ENCODE peak calls at places on chromosomes 12 and 14, in six cellular contexts. F is PC-3, N is cardiac muscle cell, E is IMR-90, P is left ventricle myocardium inferior, D is thoracic aorta. T is an unnamed sample.

GRCh38 chr14:72643317-72643801 is 250.5 kb downstream of the DPF3 start:
- DNase-seq in N (no peak), F (peak), P (peak), E (peak), D (peak), T (peak)

GRCh38 chr12:104272938-104273337 is 30.6 kb upstream of the EID3 start:
- DNase-seq in D (no peak), E (no peak), F (no peak), N (no peak), P (no peak), T (no peak)

GRCh38 chr12:32864731-32865130 is 31.8 kb downstream of the PKP2 start:
- DNase-seq in D (no peak), P (no peak), E (no peak), N (no peak), F (peak), T (no peak)

GRCh38 chr14:99559286-99559990 is 44.6 kb downstream of the CCDC85C start:
- DNase-seq in E (no peak), N (no peak), F (no peak), P (no peak), D (no peak), T (no peak)

GRCh38 chr14:63475761-63476160 is 67.4 kb downstream of the PPP2R5E start:
- DNase-seq in F (no peak), N (no peak), D (no peak), E (no peak), P (no peak), T (no peak)

GRCh38 chr14:106185837-106186233 is 659.5 kb downstream of the TMEM121 start:
- DNase-seq in P (no peak), D (no peak), E (no peak), N (no peak), F (no peak), T (no peak)

GRCh38 chr12:12891646-12892355 is 439 bp downstream of the GPRC5A start:
- DNase-seq in P (no peak), N (no peak), E (no peak), D (no peak), F (no peak), T (no peak)

GRCh38 chr12:123453165-123453564 is 4.8 kb upstream of the SNRNP35 start:
- DNase-seq in E (no peak), N (no peak), D (no peak), F (no peak), P (no peak), T (no peak)

GRCh38 chr12:26953447-26953846 is 15.2 kb downstream of the FGFR1OP2 start:
- DNase-seq in E (peak), P (no peak), D (no peak), N (peak), F (no peak), T (no peak)

GRCh38 chr12:116146386-116146785 is 131.1 kb downstream of the MED13L start:
- DNase-seq in N (no peak), D (no peak), E (no peak), P (no peak), F (no peak), T (no peak)

GRCh38 chr12:116142936-116143882 is 134.3 kb downstream of the MED13L start:
- DNase-seq in N (no peak), D (no peak), E (peak), P (no peak), F (peak), T (no peak)

GRCh38 chr12:116143883-116144266 is 133.6 kb downstream of the MED13L start:
- DNase-seq in D (no peak), F (no peak), N (peak), P (no peak), E (peak), T (no peak)

GRCh38 chr12:116145451-116145850 is 132.0 kb downstream of the MED13L start:
- DNase-seq in E (no peak), F (no peak), P (no peak), D (no peak), N (no peak), T (no peak)

DNA sequence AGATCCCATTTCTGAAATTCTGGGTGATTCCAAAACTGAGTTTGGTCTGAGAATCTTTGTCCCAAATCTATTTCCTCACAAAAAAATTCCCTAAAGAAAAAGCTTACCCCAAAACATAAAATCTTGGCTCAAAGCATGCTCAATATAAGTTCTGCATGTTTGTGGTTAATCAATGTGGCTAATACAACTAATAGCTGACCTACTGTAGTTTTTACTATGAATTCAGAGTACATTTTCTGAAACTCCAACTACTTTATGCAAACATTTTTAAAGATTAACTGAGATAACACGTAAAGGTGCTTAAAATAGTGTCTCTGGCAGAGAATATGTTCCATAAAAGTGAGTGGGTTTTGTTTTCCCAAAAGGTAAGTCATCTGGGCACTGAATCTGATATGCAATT is 133.1 kb downstream of the MED13L start:
- DNase-seq in P (no peak), N (no peak), E (no peak), F (no peak), D (no peak), T (no peak)
- TF ChIP-seq CTCF in P (no peak), N (no peak), E (no peak), F (no peak), D (no peak), T (no peak)

GRCh38 chr14:65231286-65231980 is 129.1 kb upstream of the MAX start:
- DNase-seq in P (no peak), F (no peak), D (no peak), E (no peak), N (no peak), T (no peak)
- H3K27ac ChIP-seq in P (peak), F (no peak), D (no peak), E (no peak), N (no peak), T (peak)

GRCh38 chr12:4322789-4323188 is 1.8 kb downstream of the TIGAR start:
- DNase-seq in E (no peak), D (no peak), P (no peak), N (no peak), F (no peak), T (no peak)
- H3K4me3 ChIP-seq in E (no peak), D (no peak), P (no peak), N (no peak), F (no peak), T (no peak)

DNA sequence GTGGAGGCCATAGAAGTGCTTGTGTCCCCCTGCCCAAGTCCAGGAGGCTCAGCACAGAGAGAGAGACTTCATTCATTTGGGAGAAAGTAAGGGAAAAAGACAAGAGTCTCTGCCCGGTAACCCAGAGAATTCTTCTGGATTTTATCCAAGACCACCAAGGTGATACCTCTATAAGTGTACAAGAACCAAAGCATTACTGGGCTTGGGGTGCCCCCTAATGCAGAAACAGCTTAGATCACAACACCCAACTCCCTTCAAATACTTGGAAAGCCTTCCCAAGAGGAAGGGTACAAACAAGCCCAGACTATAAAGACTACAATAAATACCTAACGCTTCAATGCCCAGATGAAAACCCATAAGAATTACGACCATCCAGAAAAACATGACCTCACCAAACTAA is 119.7 kb upstream of the PDE3A start:
- DNase-seq in D (no peak), E (no peak), N (no peak), P (no peak), F (no peak), T (no peak)
- TF ChIP-seq CTCF in D (no peak), E (no peak), N (no peak), P (no peak), F (no peak), T (no peak)

DNA sequence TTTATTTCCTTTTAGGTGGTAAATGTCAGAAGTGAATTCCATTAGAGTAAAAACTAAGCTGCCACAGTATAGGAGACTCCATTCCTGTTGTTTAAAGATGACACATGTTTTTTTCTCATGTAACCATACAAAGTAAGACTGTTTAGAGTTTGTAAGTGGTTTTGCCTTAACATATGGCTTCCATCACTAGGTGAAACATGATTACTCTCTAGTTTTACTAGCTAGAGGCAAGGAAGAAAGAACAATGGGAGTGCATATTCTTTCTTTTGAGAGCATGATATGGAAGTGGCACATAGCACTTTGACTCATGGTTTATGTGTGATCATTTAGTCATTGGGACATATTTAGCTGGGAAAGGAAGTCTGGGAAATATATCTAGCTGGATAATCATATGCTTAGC is 7.7 kb downstream of the ATF7IP start:
- DNase-seq in E (peak), D (no peak), P (no peak), N (no peak), F (peak), T (no peak)
- H3K27ac ChIP-seq in E (peak), D (peak), P (peak), N (peak), F (peak), T (peak)

DNA sequence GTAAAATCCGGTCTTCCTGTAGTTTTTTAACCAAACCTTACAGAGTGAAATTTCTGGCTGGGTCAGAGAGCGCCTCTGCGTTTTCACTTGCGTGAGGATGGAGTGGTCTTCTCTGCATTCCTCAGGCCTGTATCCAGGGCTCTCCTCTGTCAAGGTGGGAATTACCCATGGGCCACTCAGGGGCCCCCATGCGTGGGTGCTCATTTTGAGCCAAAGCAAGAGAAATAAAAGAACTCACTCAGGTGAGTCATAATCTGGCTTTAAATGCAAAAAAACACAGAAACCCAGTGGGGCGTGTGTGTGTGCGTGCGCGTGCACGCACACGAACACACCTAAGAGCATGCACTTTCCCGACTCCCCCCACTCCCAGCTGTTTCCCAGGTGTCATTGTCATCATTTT is 104.0 kb upstream of the PWP1 start:
- DNase-seq in D (no peak), E (no peak), N (no peak), F (no peak), P (no peak), T (no peak)
- H3K4me3 ChIP-seq in D (no peak), E (no peak), N (peak), F (no peak), P (peak), T (no peak)

GRCh38 chr12:121295746-121296617 is 527 bp downstream of the CAMKK2 start:
- DNase-seq in D (no peak), E (no peak), F (peak), P (peak), N (peak), T (peak)

GRCh38 chr12:121294151-121294889 is 2.2 kb downstream of the CAMKK2 start:
- DNase-seq in E (no peak), N (no peak), F (no peak), D (no peak), P (no peak), T (no peak)

GRCh38 chr12:121299662-121300061 is 3.2 kb upstream of the CAMKK2 start:
- DNase-seq in N (no peak), P (no peak), F (no peak), D (no peak), E (no peak), T (no peak)

GRCh38 chr12:121295123-121295745 is 1.3 kb downstream of the CAMKK2 start:
- DNase-seq in F (peak), P (no peak), N (peak), E (no peak), D (no peak), T (no peak)

GRCh38 chr12:121296618-121297476 is at the start of gene CAMKK2:
- DNase-seq in D (no peak), F (peak), E (peak), P (peak), N (peak), T (peak)
- TF ChIP-seq CTCF in D (no peak), F (peak), E (no peak), P (peak), N (peak), T (no peak)

T was measured in heart left ventricle.